ENCODE peak calls at places on chromosomes 12 and 14, in seven cellular contexts. O is psoas muscle; M is CD8-positive, alpha-beta T cell; J is lung; H is fibroblast of lung; W is small intestine; T is transverse colon. Y is an unnamed sample. For H3K27me3, the result is how much of the 10 kb centered on the place peaks cover.

GRCh38 chr12:46675736-46676135 is 150.1 kb downstream of the SLC38A4 start:
- DNase-seq in W (peak), J (no peak), H (peak), M (no peak), T (no peak), O (no peak), Y (no peak)

GRCh38 chr14:76546426-76547221 is 170.7 kb downstream of the ESRRB start:
- DNase-seq in M (no peak), H (no peak), W (peak), T (no peak), O (no peak), J (no peak), Y (no peak)

GRCh38 chr12:98371419-98371818 is 144.0 kb upstream of the TMPO start:
- DNase-seq in W (no peak), H (peak), M (no peak), T (no peak), J (no peak), O (no peak), Y (no peak)

GRCh38 chr12:108386704-108387360 is 47.7 kb upstream of the CMKLR1 start:
- DNase-seq in T (no peak), M (no peak), H (no peak), O (no peak), J (no peak), W (no peak), Y (no peak)

GRCh38 chr12:116604151-116604550 is 45.0 kb downstream of the MAP1LC3B2 start:
- DNase-seq in J (no peak), H (no peak), M (no peak), T (no peak), W (no peak), O (no peak), Y (no peak)

GRCh38 chr12:6061661-6062060 is 62.8 kb downstream of the VWF start:
- DNase-seq in T (no peak), M (no peak), W (no peak), H (no peak), J (no peak), O (no peak), Y (no peak)

GRCh38 chr12:122886851-122887816 is 8.8 kb downstream of the VPS37B start:
- DNase-seq in M (no peak), J (no peak), O (no peak), W (peak), T (peak), H (peak), Y (no peak)

GRCh38 chr12:32906407-32907165 is 10.0 kb upstream of the PKP2 start:
- DNase-seq in T (peak), J (no peak), M (no peak), W (peak), O (no peak), H (no peak), Y (no peak)

GRCh38 chr12:1804545-1805332 is 15.6 kb upstream of the LRTM2 start:
- DNase-seq in W (peak), H (peak), J (peak), M (peak), T (peak), O (peak), Y (peak)

GRCh38 chr12:11707535-11707934 is 58.1 kb downstream of the ETV6 start:
- DNase-seq in T (peak), O (no peak), H (no peak), W (peak), J (no peak), M (no peak), Y (no peak)

GRCh38 chr12:46830731-46831334 is 5.0 kb upstream of the SLC38A4 start:
- DNase-seq in W (no peak), M (no peak), H (peak), O (peak), J (no peak), T (peak), Y (no peak)

GRCh38 chr14:101369916-101370592 is 191.2 kb upstream of the DIO3 start:
- DNase-seq in O (no peak), H (no peak), J (peak), T (no peak), M (no peak), W (no peak), Y (no peak)

GRCh38 chr14:34098985-34099349 is 148.1 kb upstream of the EGLN3 start:
- DNase-seq in W (no peak), H (no peak), M (no peak), J (no peak), O (no peak), T (no peak), Y (no peak)

GRCh38 chr12:53985900-53986685 is 1.1 kb downstream of the HOXC10 start:
- DNase-seq in J (no peak), W (no peak), O (peak), M (no peak), T (no peak), H (no peak), Y (no peak)

GRCh38 chr12:111076611-111077451 is 156.5 kb upstream of the MYL2 start:
- DNase-seq in T (no peak), O (no peak), H (no peak), W (no peak), M (no peak), J (no peak), Y (no peak)

GRCh38 chr12:53961025-53961761 is 6.5 kb downstream of the HOXC12 start:
- DNase-seq in J (no peak), O (peak), H (no peak), W (no peak), M (no peak), T (no peak), Y (no peak)

GRCh38 chr12:526089-526488 is 66.3 kb downstream of the B4GALNT3 start:
- DNase-seq in H (no peak), W (no peak), O (no peak), M (no peak), T (no peak), J (no peak), Y (no peak)

GRCh38 chr14:39417014-39417413 is 15.2 kb downstream of the FBXO33 start:
- DNase-seq in M (no peak), O (no peak), T (no peak), H (peak), W (no peak), J (no peak), Y (no peak)

GRCh38 chr12:10143205-10143604 is 13.2 kb upstream of the CLEC7A start:
- DNase-seq in J (no peak), W (no peak), H (no peak), M (no peak), T (no peak), O (no peak), Y (no peak)

GRCh38 chr14:95265106-95266094 is 54.3 kb downstream of the CLMN start:
- DNase-seq in H (peak), M (no peak), J (peak), O (no peak), W (peak), T (peak), Y (no peak)

GRCh38 chr12:56581418-56582145 is 48.5 kb downstream of the BAZ2A start:
- DNase-seq in T (no peak), J (no peak), W (no peak), M (no peak), H (peak), O (no peak), Y (no peak)

GRCh38 chr14:77027538-77028383 is 747 bp downstream of the IRF2BPL start:
- DNase-seq in M (peak), J (peak), W (peak), H (peak), T (peak), O (peak), Y (peak)

GRCh38 chr14:21098134-21098891 is at the start of gene ZNF219:
- DNase-seq in M (no peak), O (peak), W (peak), T (peak), H (peak), J (peak), Y (no peak)

GRCh38 chr12:80044694-80045046 is 54.7 kb upstream of the OTOGL start:
- DNase-seq in T (no peak), H (peak), J (no peak), M (no peak), W (no peak), O (no peak), Y (no peak)

GRCh38 chr14:22918519-22918808 is 485 bp downstream of the RBM23 start:
- DNase-seq in M (no peak), O (no peak), J (no peak), T (no peak), W (no peak), H (peak), Y (peak)

GRCh38 chr14:95068521-95068920 is 88.8 kb downstream of the DICER1 start:
- DNase-seq in O (no peak), W (no peak), M (no peak), T (no peak), H (no peak), J (no peak), Y (no peak)

GRCh38 chr12:15049456-15050153 is 76.8 kb downstream of the PDE6H start:
- DNase-seq in O (no peak), M (no peak), H (no peak), T (no peak), W (no peak), J (no peak), Y (no peak)

GRCh38 chr12:65497645-65498044 is 219.2 kb downstream of the MSRB3 start:
- DNase-seq in T (no peak), M (no peak), W (no peak), H (no peak), O (no peak), J (no peak), Y (no peak)

GRCh38 chr14:93006484-93007128 is 83.7 kb downstream of the CHGA start:
- DNase-seq in W (no peak), J (no peak), M (no peak), T (no peak), O (peak), H (peak), Y (no peak)

GRCh38 chr12:121326996-121327674 is 25.1 kb downstream of the ANAPC5 start:
- DNase-seq in O (peak), M (no peak), W (no peak), J (no peak), H (no peak), T (no peak), Y (peak)

GRCh38 chr12:47889040-47889439 is 15.8 kb downstream of the VDR start:
- DNase-seq in J (no peak), O (no peak), W (peak), H (no peak), T (no peak), M (no peak), Y (no peak)

GRCh38 chr12:18718462-18718861 is 19.4 kb downstream of the PLCZ1 start:
- DNase-seq in J (no peak), M (no peak), T (no peak), W (no peak), O (no peak), H (no peak), Y (no peak)

GRCh38 chr12:26978801-26979200 is 35.4 kb downstream of the TM7SF3 start:
- DNase-seq in H (no peak), J (no peak), M (no peak), W (no peak), O (no peak), T (no peak), Y (no peak)
- H3K27me3 ChIP-seq in H (under half), J (under half), M (under half), W (under half), O (under half), T (under half), Y (under half)

GRCh38 chr12:84243686-84244085 is 668.9 kb downstream of the SLC6A15 start:
- DNase-seq in T (no peak), W (no peak), O (no peak), M (no peak), H (no peak), J (no peak), Y (no peak)

DNA sequence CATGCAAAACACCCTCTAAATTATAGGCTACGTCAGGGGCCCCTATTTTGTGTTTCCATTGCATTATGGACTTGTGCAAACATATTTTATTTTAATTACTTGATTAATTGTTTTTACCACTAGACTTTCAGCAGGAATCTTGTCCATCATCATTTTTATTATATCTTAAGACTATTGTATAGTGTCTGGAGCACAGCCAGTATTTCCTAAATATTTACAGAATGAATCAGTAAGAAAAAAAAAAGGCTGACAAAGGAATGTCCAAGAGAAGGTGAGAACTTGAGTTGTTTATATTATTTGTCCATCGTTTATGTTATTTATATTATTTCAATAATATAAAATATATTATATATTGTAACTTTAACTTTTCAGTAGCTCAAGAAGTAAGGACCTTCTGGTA is 664.7 kb downstream of the SLC6A15 start:
- DNase-seq in H (no peak), M (no peak), T (no peak), W (no peak), J (no peak), O (no peak), Y (no peak)
- H3K4me3 ChIP-seq in H (no peak), M (no peak), T (no peak), W (no peak), J (no peak), O (no peak), Y (no peak)

DNA sequence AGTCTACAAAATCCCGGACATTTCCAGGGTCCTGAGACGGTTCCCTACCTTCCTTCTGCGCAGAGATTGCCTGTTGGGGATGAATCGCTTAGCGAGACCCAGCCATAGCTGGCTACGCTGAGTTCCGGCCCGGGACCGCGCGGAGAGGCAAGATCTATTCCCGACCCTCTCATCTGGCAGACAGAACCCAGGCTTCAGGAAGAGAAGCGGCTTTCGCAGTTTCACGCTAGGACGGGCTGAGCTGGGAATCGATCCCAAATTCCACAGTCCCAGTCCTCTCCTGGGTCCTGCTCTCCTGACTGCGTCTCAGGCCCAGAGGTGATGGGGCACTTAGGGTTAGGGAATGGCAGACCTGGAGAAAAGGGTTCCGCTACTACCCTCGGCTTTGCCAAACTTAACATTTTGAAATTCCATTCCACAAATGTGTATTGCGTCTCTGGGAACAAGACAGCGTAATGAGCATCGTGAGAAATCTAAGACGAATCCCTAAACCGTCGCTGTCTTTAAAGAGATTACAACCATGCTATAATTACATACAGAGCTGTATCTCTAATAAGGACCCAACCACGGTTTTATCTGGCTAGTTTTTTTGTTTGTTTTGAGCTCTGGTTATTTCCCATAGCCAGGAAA is 2.8 kb downstream of the PTPN21 start:
- DNase-seq in W (no peak), J (no peak), H (peak), O (peak), M (no peak), T (no peak), Y (no peak)
- H3K27ac ChIP-seq in W (no peak), J (peak), H (peak), O (peak), M (no peak), T (peak), Y (peak)

DNA sequence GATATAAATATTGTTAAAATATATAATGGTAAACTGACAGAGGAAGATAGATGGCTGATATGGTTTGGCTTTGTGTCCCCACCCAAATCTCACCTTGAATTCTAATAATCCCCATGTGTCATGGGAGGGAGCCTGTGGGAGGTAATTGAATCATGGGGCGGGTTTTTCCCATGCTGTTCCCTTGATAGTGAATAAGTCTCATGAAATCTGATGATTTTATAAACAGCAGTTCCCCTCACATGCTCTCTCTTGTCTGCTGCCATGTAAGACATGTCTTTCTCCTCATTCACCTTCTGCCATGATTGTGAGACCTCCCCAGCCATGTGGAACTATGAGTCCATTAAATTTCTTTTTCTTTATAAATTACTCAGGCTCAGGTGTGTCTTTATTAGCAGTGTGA is 46.3 kb downstream of the PTCSC3 start:
- DNase-seq in H (no peak), J (no peak), W (no peak), M (no peak), T (no peak), O (no peak), Y (no peak)
- H3K27me3 ChIP-seq in H (under half), J (under half), W (under half), M (under half), T (under half), O (under half), Y (under half)

GRCh38 chr12:52032431-52032796 is 18.8 kb upstream of the NR4A1 start:
- DNase-seq in M (no peak), H (peak), O (no peak), T (peak), W (peak), J (peak), Y (peak)
- H3K4me3 ChIP-seq in M (peak), H (peak), O (peak), T (no peak), W (no peak), J (no peak), Y (peak)

GRCh38 chr14:88036422-88036821 is 31.5 kb downstream of the GPR65 start:
- DNase-seq in T (no peak), J (no peak), W (no peak), H (no peak), M (no peak), O (no peak), Y (no peak)

GRCh38 chr14:88039197-88039596 is 34.3 kb downstream of the GPR65 start:
- DNase-seq in H (no peak), T (no peak), O (no peak), W (no peak), J (no peak), M (no peak), Y (no peak)

GRCh38 chr14:88040141-88040540 is 35.2 kb downstream of the GPR65 start:
- DNase-seq in M (no peak), T (no peak), H (no peak), J (no peak), W (no peak), O (no peak), Y (no peak)

GRCh38 chr14:88032373-88032772 is 27.4 kb downstream of the GPR65 start:
- DNase-seq in O (no peak), W (no peak), H (no peak), J (no peak), T (no peak), M (no peak), Y (no peak)

DNA sequence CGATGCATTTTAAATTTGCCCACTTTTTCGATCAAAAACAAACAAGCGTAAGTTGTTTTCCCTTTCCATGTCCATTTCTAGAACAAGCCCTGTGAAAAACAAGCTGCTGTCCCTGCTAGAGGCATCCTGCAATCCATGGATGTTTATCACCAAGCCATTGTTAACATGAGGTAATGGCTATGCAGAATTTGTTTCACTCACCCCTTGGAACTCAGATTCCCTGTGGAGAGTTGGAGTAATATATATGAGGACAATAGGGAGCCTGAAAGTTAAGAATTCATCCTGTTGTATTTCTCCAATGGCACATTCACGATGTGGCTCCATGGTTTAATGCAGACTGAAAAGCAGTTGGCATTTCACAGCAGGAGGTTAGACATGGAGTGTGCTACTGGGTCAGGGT is 32.3 kb downstream of the GPR65 start:
- DNase-seq in H (no peak), W (no peak), T (no peak), M (no peak), O (no peak), J (no peak), Y (no peak)
- H3K27ac ChIP-seq in H (no peak), W (no peak), T (no peak), M (no peak), O (no peak), J (no peak), Y (no peak)

GRCh38 chr12:25236626-25237025 is 14.1 kb downstream of the KRAS start:
- DNase-seq in O (no peak), M (no peak), W (no peak), H (peak), J (no peak), T (no peak), Y (no peak)
- H3K27me3 ChIP-seq in O (under half), M (under half), W (under half), H (under half), J (under half), T (under half), Y (under half)

DNA sequence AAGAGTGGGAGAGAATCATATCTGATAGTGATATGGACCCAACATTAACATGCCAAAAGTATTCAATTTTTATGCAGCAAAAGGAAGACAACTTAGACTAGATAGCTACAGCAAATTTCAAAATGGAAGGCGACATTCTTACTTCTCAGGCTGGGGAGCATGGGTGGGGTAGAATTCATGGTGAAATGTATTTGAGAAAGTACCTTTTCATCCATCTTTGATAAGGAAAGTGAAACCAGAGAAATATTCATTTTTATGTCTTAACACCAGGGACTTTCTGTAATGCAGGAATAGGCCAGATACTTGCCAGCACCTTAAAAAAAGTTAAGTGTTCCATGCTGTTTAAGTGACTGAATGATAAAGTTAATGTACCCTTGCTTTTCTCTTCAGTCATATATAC is 13.4 kb downstream of the BTG1 start:
- DNase-seq in T (no peak), H (no peak), M (no peak), O (no peak), W (no peak), J (no peak), Y (no peak)
- H3K4me3 ChIP-seq in T (no peak), H (peak), M (peak), O (no peak), W (no peak), J (no peak), Y (no peak)

GRCh38 chr14:53367631-53368030 is 214.5 kb upstream of the DDHD1 start:
- DNase-seq in H (peak), O (no peak), W (no peak), M (no peak), J (no peak), T (no peak), Y (no peak)
- H3K27ac ChIP-seq in H (peak), O (peak), W (no peak), M (no peak), J (no peak), T (peak), Y (no peak)

Y was measured in dorsolateral prefrontal cortex.